ENCODE peak calls at places on chromosome 3, in nine cellular contexts. I, J, S, T, B, G, K, Z and N are unnamed samples.

GRCh38 chr3:15303216-15303615 is 29.2 kb downstream of the SH3BP5 start:
- DNase-seq in G (peak), Z (no peak), K (peak), B (no peak), J (no peak), I (no peak), S (no peak), T (no peak), N (no peak)

GRCh38 chr3:14170569-14171159 is 7.7 kb downstream of the XPC start:
- DNase-seq in K (no peak), T (peak), J (no peak), S (no peak), G (no peak), B (no peak), I (no peak), Z (no peak), N (no peak)

GRCh38 chr3:14536055-14536815 is 3.9 kb downstream of the GRIP2 start:
- DNase-seq in Z (no peak), J (no peak), K (no peak), I (no peak), T (no peak), G (no peak), S (no peak), B (no peak), N (no peak)

GRCh38 chr3:165254812-165255211 is 58.6 kb upstream of the SLITRK3 start:
- DNase-seq in T (no peak), J (no peak), S (no peak), Z (no peak), B (no peak), K (no peak), I (no peak), G (no peak), N (no peak)

GRCh38 chr3:41258239-41258800 is 59.0 kb downstream of the CTNNB1 start:
- DNase-seq in J (no peak), K (no peak), S (no peak), G (no peak), I (no peak), B (no peak), Z (no peak), T (no peak), N (no peak)

GRCh38 chr3:30426319-30426993 is 179.9 kb upstream of the TGFBR2 start:
- DNase-seq in K (peak), B (peak), I (no peak), G (peak), S (no peak), Z (no peak), J (no peak), T (no peak), N (no peak)

GRCh38 chr3:160945346-160945745 is 159.8 kb downstream of the B3GALNT1 start:
- DNase-seq in B (no peak), G (no peak), K (no peak), S (no peak), T (no peak), Z (no peak), I (no peak), J (no peak), N (no peak)

GRCh38 chr3:144033235-144033579 is 61.6 kb downstream of the DIPK2A start:
- DNase-seq in K (no peak), B (no peak), T (no peak), G (no peak), I (no peak), J (no peak), Z (no peak), S (no peak), N (no peak)

GRCh38 chr3:42090973-42091731 is at the start of gene TRAK1:
- DNase-seq in T (no peak), B (peak), I (no peak), Z (no peak), K (peak), S (no peak), J (no peak), G (no peak), N (no peak)

GRCh38 chr3:171183042-171183441 is 156.5 kb upstream of the SLC2A2 start:
- DNase-seq in Z (no peak), I (no peak), G (no peak), K (no peak), J (no peak), T (no peak), B (no peak), S (no peak), N (no peak)

GRCh38 chr3:10949197-10949596 is 43.4 kb upstream of the SLC6A1 start:
- DNase-seq in I (no peak), K (no peak), T (no peak), Z (no peak), G (no peak), S (no peak), B (no peak), J (no peak), N (no peak)

GRCh38 chr3:99903844-99904243 is 86.2 kb downstream of the CMSS1 start:
- DNase-seq in Z (no peak), I (no peak), B (no peak), G (no peak), T (no peak), S (no peak), K (no peak), J (no peak), N (no peak)

GRCh38 chr3:185900228-185900627 is 37.6 kb downstream of the TRA2B start:
- DNase-seq in J (no peak), T (peak), G (no peak), K (no peak), Z (no peak), I (no peak), B (peak), S (no peak), N (no peak)

GRCh38 chr3:55756976-55757375 is 269.9 kb upstream of the WNT5A start:
- DNase-seq in I (no peak), G (no peak), Z (no peak), T (no peak), K (no peak), J (no peak), S (no peak), B (no peak), N (no peak)

GRCh38 chr3:159137966-159138365 is 336.1 kb downstream of the MFSD1 start:
- DNase-seq in B (peak), J (no peak), K (no peak), T (no peak), G (no peak), I (no peak), Z (no peak), S (no peak), N (no peak)

GRCh38 chr3:51436998-51437639 is 46.0 kb downstream of the RBM15B start:
- DNase-seq in G (no peak), S (no peak), Z (no peak), J (peak), I (no peak), K (no peak), B (no peak), T (no peak), N (no peak)

GRCh38 chr3:127748754-127749327 is 73.5 kb downstream of the MGLL start:
- DNase-seq in K (peak), T (no peak), B (no peak), J (no peak), G (peak), S (no peak), Z (no peak), I (no peak), N (no peak)

GRCh38 chr3:127700406-127700805 is 27.7 kb downstream of the ABTB1 start:
- DNase-seq in I (no peak), B (no peak), G (no peak), T (no peak), S (no peak), J (no peak), K (no peak), Z (no peak), N (no peak)

GRCh38 chr3:5729852-5730251 is 542.3 kb downstream of the EDEM1 start:
- DNase-seq in K (no peak), I (no peak), B (no peak), Z (no peak), J (no peak), G (no peak), T (no peak), S (no peak), N (no peak)

GRCh38 chr3:66439666-66440344 is 61.0 kb downstream of the LRIG1 start:
- DNase-seq in K (peak), J (no peak), G (no peak), S (no peak), T (no peak), B (no peak), Z (no peak), I (no peak), N (no peak)

GRCh38 chr3:123032057-123032456 is 4.5 kb upstream of the SEMA5B start:
- DNase-seq in B (no peak), I (no peak), Z (no peak), J (no peak), T (no peak), G (no peak), K (peak), S (no peak), N (no peak)

GRCh38 chr3:23602895-23603443 is 202.8 kb upstream of the UBE2E1 start:
- DNase-seq in T (no peak), K (no peak), Z (no peak), G (no peak), B (no peak), J (no peak), S (no peak), I (no peak), N (no peak)

GRCh38 chr3:184234224-184234623 is 4.8 kb downstream of the VWA5B2 start:
- DNase-seq in B (peak), G (no peak), I (no peak), J (peak), Z (no peak), S (no peak), K (no peak), T (peak), N (no peak)

GRCh38 chr3:23735062-23735461 is 70.7 kb upstream of the UBE2E1 start:
- DNase-seq in B (no peak), I (no peak), K (no peak), T (peak), S (no peak), G (no peak), Z (no peak), J (no peak), N (no peak)

GRCh38 chr3:75180945-75181298 is 483.2 kb upstream of the FRG2C start:
- DNase-seq in B (no peak), J (no peak), T (no peak), K (no peak), S (no peak), G (no peak), Z (no peak), I (no peak), N (no peak)

GRCh38 chr3:45644467-45645201 is 44.6 kb upstream of the SACM1L start:
- DNase-seq in J (no peak), G (no peak), B (no peak), I (no peak), S (no peak), K (no peak), Z (no peak), T (peak), N (no peak)

GRCh38 chr3:122469659-122470058 is 45.1 kb downstream of the KPNA1 start:
- DNase-seq in T (no peak), K (no peak), I (no peak), J (no peak), B (no peak), Z (no peak), G (no peak), S (no peak), N (no peak)

GRCh38 chr3:135803291-135803690 is 162.2 kb upstream of the PPP2R3A start:
- DNase-seq in I (no peak), K (no peak), B (no peak), G (no peak), J (no peak), Z (no peak), S (no peak), T (no peak), N (no peak)

GRCh38 chr3:176870451-176870850 is 326.8 kb downstream of the TBL1XR1 start:
- DNase-seq in G (no peak), I (no peak), B (no peak), S (no peak), J (no peak), Z (no peak), K (no peak), T (no peak), N (no peak)

GRCh38 chr3:36769926-36770325 is 5.6 kb upstream of the DCLK3 start:
- DNase-seq in G (no peak), J (no peak), B (no peak), K (no peak), Z (no peak), T (no peak), I (no peak), S (no peak), N (no peak)

GRCh38 chr3:36764704-36765038 is 318 bp upstream of the DCLK3 start:
- DNase-seq in B (no peak), S (no peak), G (no peak), T (no peak), K (no peak), J (no peak), Z (no peak), I (no peak), N (no peak)

GRCh38 chr3:36763111-36763849 is 1.1 kb downstream of the DCLK3 start:
- DNase-seq in T (no peak), I (no peak), B (no peak), J (no peak), G (no peak), S (no peak), Z (no peak), K (no peak), N (no peak)

GRCh38 chr3:36765104-36765503 is 751 bp upstream of the DCLK3 start:
- DNase-seq in G (no peak), B (no peak), I (no peak), S (no peak), J (no peak), T (no peak), K (no peak), Z (no peak), N (no peak)

GRCh38 chr3:36763850-36764703 is at the start of gene DCLK3:
- DNase-seq in I (peak), K (no peak), T (no peak), S (no peak), B (no peak), G (no peak), Z (no peak), J (no peak), N (peak)
- TF ChIP-seq POLR2AphosphoS5 in I (no peak), K (no peak), T (no peak), S (no peak), B (no peak), G (no peak), Z (no peak), J (no peak), N (no peak)

DNA sequence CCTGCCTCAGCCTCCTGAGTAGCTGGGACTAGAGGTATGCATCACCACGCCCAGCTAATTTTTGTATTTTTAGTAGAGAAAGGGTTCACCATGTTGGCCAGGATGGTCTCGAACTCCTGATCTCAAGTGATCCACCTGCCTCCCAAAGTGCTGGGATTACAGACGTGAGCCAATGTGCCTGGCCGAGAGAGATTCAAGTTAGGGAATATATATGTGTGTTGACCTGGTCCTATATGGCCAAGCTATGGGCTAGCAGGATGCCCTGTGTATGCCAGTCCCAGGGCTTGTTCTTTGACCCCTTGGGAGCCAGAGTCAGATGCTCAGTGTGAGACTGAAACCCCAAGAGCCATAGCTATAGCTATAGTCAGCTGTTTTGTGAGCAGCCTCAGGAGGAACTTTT is 1.9 kb downstream of the NDUFAF3 start:
- DNase-seq in G (no peak), J (no peak), I (no peak), Z (no peak), K (no peak), S (no peak), B (no peak), T (no peak), N (no peak)
- TF ChIP-seq POLR2A in G (no peak), J (no peak), I (no peak), Z (no peak), K (no peak), S (no peak), B (no peak), T (no peak), N (no peak)

GRCh38 chr3:4406746-4407568 is 60.1 kb downstream of the SUMF1 start:
- DNase-seq in I (no peak), G (no peak), B (no peak), J (no peak), Z (no peak), K (no peak), T (no peak), S (no peak), N (no peak)
- TF ChIP-seq POLR2AphosphoS5 in I (no peak), G (no peak), B (no peak), J (no peak), Z (no peak), K (no peak), T (no peak), S (no peak), N (no peak)

GRCh38 chr3:33658971-33659848 is 58.8 kb downstream of the CLASP2 start:
- DNase-seq in B (peak), Z (peak), G (peak), S (peak), J (peak), T (peak), I (peak), K (peak), N (peak)
- TF ChIP-seq POLR2A in B (no peak), Z (peak), G (no peak), S (no peak), J (no peak), T (no peak), I (no peak), K (peak), N (no peak)

GRCh38 chr3:120438216-120438615 is 12.6 kb downstream of the FSTL1 start:
- DNase-seq in J (no peak), G (no peak), I (no peak), Z (no peak), S (no peak), B (no peak), T (no peak), K (no peak), N (no peak)
- TF ChIP-seq POLR2AphosphoS5 in J (no peak), G (no peak), I (no peak), Z (no peak), S (no peak), B (no peak), T (no peak), K (no peak), N (no peak)